ENCODE peak calls at places on chromosome 2, in four cellular contexts. A is H1, E is GM12878, P is HepG2. N is an unnamed sample.

GRCh38 chr2:109256921-109257320 is 127.9 kb downstream of the SH3RF3 start:
- DNase-seq in A (no peak), E (no peak), P (no peak), N (no peak)

GRCh38 chr2:207276858-207277257 is 111.1 kb upstream of the KLF7 start:
- DNase-seq in A (no peak), E (no peak), P (no peak), N (no peak)

GRCh38 chr2:188314314-188315054 is 22.8 kb downstream of the GULP1 start:
- DNase-seq in A (no peak), E (no peak), P (no peak), N (no peak)

GRCh38 chr2:166867874-166868514 is 20.3 kb upstream of the XIRP2 start:
- DNase-seq in A (no peak), E (no peak), P (no peak), N (no peak)

GRCh38 chr2:135657806-135658582 is 83.7 kb upstream of the UBXN4 start:
- DNase-seq in A (no peak), E (peak), P (no peak), N (no peak)

GRCh38 chr2:20638014-20638413 is 12.9 kb downstream of the HS1BP3 start:
- DNase-seq in A (no peak), E (no peak), P (no peak), N (no peak)

GRCh38 chr2:86308356-86308755 is 29.1 kb downstream of the REEP1 start:
- DNase-seq in A (no peak), E (no peak), P (no peak), N (no peak)

GRCh38 chr2:206800501-206801416 is 35.4 kb downstream of the FASTKD2 start:
- DNase-seq in A (peak), E (no peak), P (peak), N (peak)

GRCh38 chr2:233707979-233708644 is 4.6 kb upstream of the UGT1A5 start:
- DNase-seq in A (no peak), E (no peak), P (no peak), N (no peak)

GRCh38 chr2:45444991-45445390 is 166.1 kb downstream of the SRBD1 start:
- DNase-seq in A (no peak), E (no peak), P (no peak), N (no peak)
- TF ChIP-seq TAF1 in A (no peak), E (no peak), P (no peak), N (no peak)

DNA sequence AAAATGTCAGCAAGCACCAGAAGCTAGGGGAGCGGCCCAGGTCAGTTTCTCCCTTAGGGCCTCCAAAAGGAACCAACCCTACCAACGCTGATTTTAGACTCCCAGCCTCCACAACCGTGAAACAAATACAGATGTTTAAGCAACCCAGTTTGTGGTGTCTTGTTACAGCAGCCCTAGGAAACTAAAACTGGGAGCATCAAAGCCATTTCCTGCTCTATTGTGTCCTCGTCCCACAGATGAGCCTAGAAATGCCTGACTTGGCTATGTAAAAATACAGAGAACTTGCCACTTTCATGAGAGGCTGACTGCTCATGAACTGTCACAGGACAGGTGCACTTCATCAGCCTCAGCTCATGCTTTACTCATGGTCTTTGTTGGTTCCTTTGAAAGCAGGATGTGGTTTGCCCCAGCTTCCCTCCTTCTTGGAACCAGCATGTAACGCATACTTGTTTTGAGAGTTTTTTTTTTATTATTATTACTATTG is 97.6 kb upstream of the SLC39A10 start:
- DNase-seq in A (no peak), E (peak), P (no peak), N (peak)
- TF ChIP-seq POLR2A in A (no peak), E (no peak), P (no peak), N (no peak)

GRCh38 chr2:40384714-40385113 is 67.2 kb downstream of the SLC8A1 start:
- DNase-seq in A (no peak), E (no peak), P (no peak), N (no peak)
- TF ChIP-seq TAF1 in A (no peak), E (no peak), P (no peak), N (no peak)

GRCh38 chr2:171159326-171160118 is 1.2 kb downstream of the TLK1 start:
- DNase-seq in A (peak), E (no peak), P (peak), N (peak)

GRCh38 chr2:171161425-171162289 is 964 bp upstream of the TLK1 start:
- DNase-seq in A (no peak), E (no peak), P (no peak), N (no peak)

GRCh38 chr2:171160119-171160629 is 519 bp downstream of the TLK1 start:
- DNase-seq in A (no peak), E (no peak), P (peak), N (peak)

GRCh38 chr2:171158790-171159325 is 1.8 kb downstream of the TLK1 start:
- DNase-seq in A (no peak), E (no peak), P (no peak), N (no peak)

DNA sequence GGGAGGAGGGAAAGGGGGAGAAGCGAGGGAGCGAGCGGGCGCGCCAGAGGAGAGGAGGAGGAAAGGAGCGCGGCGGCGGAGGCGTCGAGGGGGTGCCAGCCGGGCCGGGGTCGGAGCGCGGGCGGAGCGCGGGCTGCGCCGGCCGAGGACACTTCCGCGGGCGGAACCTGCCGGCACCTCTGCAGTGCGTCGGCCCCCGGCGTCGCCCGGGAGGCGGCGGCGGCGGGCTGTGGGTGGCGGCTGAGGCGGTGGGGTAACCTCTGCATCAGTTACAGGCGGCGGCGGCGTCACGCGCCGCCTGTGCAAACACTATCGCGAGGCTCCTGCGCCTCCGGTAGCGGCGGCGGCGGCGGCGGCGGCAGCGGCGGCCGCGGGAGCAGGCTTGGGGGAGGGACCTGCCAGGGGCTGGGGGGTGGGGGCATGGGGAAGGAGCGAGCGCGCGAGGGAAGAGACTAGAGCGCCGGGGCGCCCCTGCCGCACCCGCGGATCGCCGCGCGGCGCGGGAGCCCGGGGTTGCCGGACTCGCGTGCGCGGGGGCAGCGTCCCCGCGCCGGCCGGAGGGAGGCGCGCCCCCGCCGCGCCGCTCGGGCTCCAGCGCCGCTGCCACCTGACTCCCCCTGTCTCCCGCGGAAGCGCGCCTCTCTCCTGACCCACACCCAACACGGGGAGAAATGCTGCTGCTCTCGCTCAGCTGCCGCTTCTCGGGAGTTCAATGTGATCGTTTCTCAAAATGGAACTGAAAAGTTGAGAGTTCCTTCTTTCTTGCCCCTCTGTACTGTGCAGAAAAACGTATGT is at the start of gene TLK1:
- DNase-seq in A (peak), E (peak), P (peak), N (peak)
- TF ChIP-seq POLR2A in A (peak), E (peak), P (peak), N (peak)

GRCh38 chr2:43233218-43234212 is 7.1 kb upstream of the ZFP36L2 start:
- DNase-seq in A (no peak), E (no peak), P (no peak), N (no peak)
- TF ChIP-seq TAF1 in A (no peak), E (no peak), P (no peak), N (no peak)

GRCh38 chr2:241882090-241882625 is 12.6 kb downstream of the RTP5 start:
- DNase-seq in A (no peak), E (no peak), P (no peak), N (peak)
- TF ChIP-seq POLR2A in A (no peak), E (peak), P (no peak), N (peak)

GRCh38 chr2:97870396-97870843 is 125.3 kb downstream of the TMEM131 start:
- DNase-seq in A (no peak), E (peak), P (peak), N (peak)
- TF ChIP-seq TAF1 in A (no peak), E (no peak), P (no peak), N (no peak)

GRCh38 chr2:120252207-120253020 is at the start of gene RALB:
- DNase-seq in A (peak), E (peak), P (peak), N (peak)
- TF ChIP-seq POLR2A in A (peak), E (peak), P (no peak), N (peak)

N was measured in GM12892.